ENCODE peak calls at places on chromosomes 4 and X, in ten cellular contexts. W is glutamatergic neuron, A is fibroblast of pulmonary artery, S is cardiac muscle cell, Q is AG09319, N is AG04450, G is Peyer's patch, U is mesothelial cell of epicardium, O is progenitor cell of endocrine pancreas, Y is foreskin fibroblast. R is an unnamed sample.
A peak's percentile ranks its signal among the peaks of the same experiment; 100 is the strongest.

GRCh38 chrX:123851010-123851409 is 8.8 kb upstream of the XIAP start:
- DNase-seq in Y (peak; percentile 23), G (no peak), S (no peak), U (no peak), Q (no peak), N (no peak), O (no peak), W (no peak), A (no peak), R (no peak)

GRCh38 chr4:4761128-4761991 is 98.1 kb upstream of the MSX1 start:
- DNase-seq in W (no peak), U (no peak), A (no peak), O (no peak), Y (peak; percentile 11), N (no peak), Q (no peak), S (peak; percentile 26), G (no peak), R (peak; percentile 30)

GRCh38 chrX:97895751-97896150 is 1012.0 kb downstream of the RPA4 start:
- DNase-seq in O (no peak), U (no peak), S (no peak), N (no peak), A (peak; percentile 1), Q (no peak), Y (peak; percentile 40), G (no peak), W (no peak), R (no peak)

GRCh38 chr4:15336410-15337184 is 91.2 kb upstream of the C1QTNF7 start:
- DNase-seq in N (peak; percentile 76), G (no peak), A (peak; percentile 56), O (no peak), W (no peak), U (no peak), Y (peak; percentile 88), S (no peak), Q (no peak), R (no peak)

GRCh38 chr4:36414248-36414647 is 132.8 kb downstream of the DTHD1 start:
- DNase-seq in Q (no peak), A (peak; percentile 0), S (no peak), U (no peak), Y (no peak), N (no peak), W (no peak), O (no peak), G (no peak), R (no peak)

GRCh38 chrX:154082396-154083133 is 15.0 kb downstream of the MECP2 start:
- DNase-seq in N (peak; percentile 33), Q (no peak), S (no peak), U (no peak), O (no peak), A (peak; percentile 65), G (no peak), W (no peak), Y (peak; percentile 80), R (no peak)

GRCh38 chr4:171719691-171720090 is 93.5 kb upstream of the GALNTL6 start:
- DNase-seq in O (no peak), S (no peak), Q (no peak), G (no peak), N (no peak), W (no peak), Y (no peak), U (no peak), A (no peak), R (no peak)

GRCh38 chr4:24237709-24238108 is 346.6 kb downstream of the DHX15 start:
- DNase-seq in Q (no peak), N (no peak), S (no peak), Y (no peak), W (no peak), O (no peak), G (no peak), A (no peak), U (no peak), R (no peak)

GRCh38 chrX:117992324-117992723 is 124.3 kb downstream of the KLHL13 start:
- DNase-seq in G (no peak), Q (no peak), W (no peak), U (no peak), S (no peak), N (no peak), A (no peak), O (no peak), Y (no peak), R (no peak)

GRCh38 chrX:148854351-148854750 is 353.9 kb downstream of the AFF2 start:
- DNase-seq in N (no peak), G (no peak), S (no peak), U (no peak), W (no peak), Q (no peak), A (no peak), O (no peak), Y (peak; percentile 2), R (no peak)

GRCh38 chr4:78661923-78662521 is 110.5 kb downstream of the ANXA3 start:
- DNase-seq in O (no peak), Q (no peak), Y (peak; percentile 71), N (no peak), U (no peak), G (no peak), W (no peak), S (no peak), A (peak; percentile 82), R (no peak)

GRCh38 chr4:173448103-173448502 is 49.2 kb upstream of the SCRG1 start:
- DNase-seq in W (peak; percentile 62), A (peak; percentile 33), N (no peak), O (no peak), Y (peak; percentile 89), Q (peak; percentile 5), S (no peak), U (no peak), G (no peak), R (no peak)

GRCh38 chrX:50458483-50458882 is 12.1 kb downstream of the DGKK start:
- DNase-seq in S (no peak), U (no peak), N (no peak), Q (no peak), Y (no peak), O (no peak), W (no peak), G (no peak), A (no peak), R (no peak)

DNA sequence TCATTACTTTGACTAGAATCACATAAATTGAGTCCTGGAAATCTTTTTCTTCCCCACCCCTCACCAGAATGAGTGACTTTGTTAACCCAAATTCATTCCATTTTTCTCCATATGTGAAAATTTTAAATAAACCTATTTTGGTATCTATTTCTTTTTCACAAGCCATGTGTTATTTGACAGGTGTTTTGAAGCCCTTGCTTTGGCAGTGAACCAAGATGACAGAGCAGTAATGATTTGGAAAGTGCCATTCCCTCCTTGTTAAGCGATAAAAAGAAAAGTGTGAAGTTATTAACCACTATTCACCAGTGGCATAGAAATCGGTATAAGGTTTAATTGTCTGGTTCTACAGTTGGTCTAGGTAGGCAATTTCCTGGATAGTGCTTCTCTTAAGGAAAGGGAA is 66.1 kb downstream of the POLA1 start:
- DNase-seq in S (no peak), Q (no peak), A (no peak), W (no peak), Y (no peak), G (no peak), O (no peak), U (no peak), N (no peak), R (no peak)
- TF ChIP-seq CTCF in S (no peak), Q (no peak), A (no peak), W (no peak), Y (no peak), G (no peak), O (no peak), U (no peak), N (no peak), R (no peak)

GRCh38 chr4:41134581-41134980 is 79.8 kb downstream of the APBB2 start:
- DNase-seq in U (no peak), Y (peak; percentile 54), A (no peak), N (no peak), G (no peak), O (no peak), S (no peak), W (no peak), Q (no peak), R (no peak)
- TF ChIP-seq CTCF in U (no peak), Y (no peak), A (no peak), N (no peak), G (no peak), O (no peak), S (peak; percentile 5), W (no peak), Q (no peak), R (no peak)

DNA sequence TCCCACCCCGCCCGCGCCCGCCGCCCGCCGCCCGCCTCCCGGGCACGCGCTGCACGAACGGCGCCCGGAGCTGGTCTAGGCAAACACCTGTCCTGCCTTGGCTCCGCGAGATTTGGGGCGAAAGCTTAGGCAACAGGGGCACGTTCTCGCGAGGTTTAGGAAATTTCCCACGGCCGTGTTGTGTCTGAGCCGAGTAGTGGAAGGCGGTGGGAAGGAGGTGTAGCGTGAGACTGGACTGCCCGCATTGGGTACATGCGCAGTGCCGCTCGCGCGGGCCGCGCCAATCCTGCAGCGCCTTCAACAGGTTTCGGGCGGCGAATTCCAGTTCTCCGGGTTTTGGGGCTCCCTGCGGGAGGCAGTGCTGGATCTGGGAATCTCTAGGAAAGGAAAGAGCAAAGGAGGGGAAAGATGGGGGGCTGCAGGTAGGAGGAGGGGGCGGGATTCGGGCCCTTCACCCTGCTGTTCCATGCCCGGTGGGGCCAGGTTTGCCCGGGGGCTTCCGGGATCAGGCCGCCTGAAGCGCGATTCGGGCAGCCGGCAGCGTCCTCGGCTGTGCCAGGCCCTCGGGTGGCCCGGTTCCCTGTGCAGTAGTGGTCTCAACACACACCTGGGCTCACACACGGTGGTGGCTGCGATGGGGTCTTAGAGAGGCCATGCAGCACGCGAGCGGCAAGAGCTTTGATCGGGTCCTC is 1.2 kb upstream of the RBPJ start:
- DNase-seq in G (peak; percentile 98), Q (peak; percentile 99), U (peak; percentile 97), N (peak; percentile 100), S (peak; percentile 100), Y (peak; percentile 100), A (peak; percentile 100), W (peak; percentile 98), O (peak; percentile 98), R (peak; percentile 97)
- TF ChIP-seq CTCF in G (peak; percentile 12), Q (peak; percentile 14), U (no peak), N (peak; percentile 18), S (no peak), Y (no peak), A (no peak), W (no peak), O (no peak), R (no peak)

GRCh38 chr4:27000820-27001219 is 140.2 kb downstream of the STIM2 start:
- DNase-seq in A (no peak), G (no peak), W (no peak), N (no peak), O (no peak), S (peak; percentile 25), Q (no peak), U (no peak), Y (no peak), R (no peak)
- TF ChIP-seq CTCF in A (peak; percentile 18), G (peak; percentile 43), W (peak; percentile 40), N (peak; percentile 30), O (peak; percentile 60), S (peak; percentile 16), Q (no peak), U (peak; percentile 47), Y (no peak), R (no peak)

DNA sequence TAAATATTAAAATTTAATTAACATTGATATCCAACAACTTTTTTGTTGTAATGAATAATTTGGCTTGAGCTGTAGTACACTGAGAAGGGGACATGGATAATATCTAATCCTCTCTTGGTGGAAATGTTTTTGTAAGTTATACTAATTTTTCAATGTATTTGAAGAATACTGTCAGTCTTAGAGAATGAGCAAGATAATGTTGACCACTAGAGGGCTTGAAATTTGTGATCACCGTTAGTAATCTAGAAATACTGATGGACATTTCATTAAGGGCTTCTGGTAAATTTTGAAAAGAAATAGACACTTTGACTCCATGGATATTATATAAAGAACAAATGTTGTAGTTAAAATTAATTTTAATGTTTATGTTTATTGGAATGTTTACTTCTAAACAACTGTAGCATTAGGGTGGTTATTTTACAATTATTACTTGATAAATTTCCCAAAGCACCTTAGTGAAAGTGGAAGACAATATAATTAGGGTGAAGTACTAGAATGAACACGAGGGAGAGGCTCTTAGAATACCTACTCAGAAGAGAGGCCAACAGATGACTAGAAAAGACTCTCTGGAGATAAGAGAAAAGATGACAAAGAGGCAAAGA is 20.0 kb upstream of the CAMK2D start:
- DNase-seq in Y (peak; percentile 71), N (no peak), Q (no peak), S (peak; percentile 38), G (no peak), W (no peak), U (no peak), O (no peak), A (peak; percentile 71), R (no peak)
- TF ChIP-seq CTCF in Y (peak; percentile 49), N (peak; percentile 68), Q (peak; percentile 59), S (peak; percentile 64), G (peak; percentile 64), W (peak; percentile 81), U (peak; percentile 82), O (peak; percentile 84), A (peak; percentile 71), R (peak; percentile 90)